ENCODE peak calls at places on chromosome 14, in six cellular contexts. One of them, this sample, is unnamed.

GRCh38 chr14:26448181-26448855 is 149.5 kb downstream of the NOVA1 start:
- DNase-seq in AG08396: no peak
- DNase-seq in aorta: no peak
- DNase-seq in activated T-helper 1 cell treated with Interleukin-2 at 50 U/mL for 16 hours: no peak
- DNase-seq in ovary: no peak
- DNase-seq in NCI-H1694: peak
- DNase-seq in this sample: peak

GRCh38 chr14:70662080-70662479 is 20.4 kb downstream of the TTC9 start:
- DNase-seq in activated T-helper 1 cell treated with Interleukin-2 at 50 U/mL for 16 hours: no peak
- DNase-seq in ovary: no peak
- DNase-seq in aorta: no peak
- DNase-seq in AG08396: no peak
- DNase-seq in NCI-H1694: no peak
- DNase-seq in this sample: no peak

GRCh38 chr14:22928237-22929103 is 706 bp downstream of the PRMT5 start:
- DNase-seq in NCI-H1694: no peak
- DNase-seq in aorta: no peak
- DNase-seq in activated T-helper 1 cell treated with Interleukin-2 at 50 U/mL for 16 hours: no peak
- DNase-seq in ovary: no peak
- DNase-seq in AG08396: no peak
- DNase-seq in this sample: no peak

GRCh38 chr14:89013098-89013504 is 188.7 kb downstream of the TTC8 start:
- DNase-seq in AG08396: peak
- DNase-seq in aorta: no peak
- DNase-seq in NCI-H1694: no peak
- DNase-seq in ovary: no peak
- DNase-seq in activated T-helper 1 cell treated with Interleukin-2 at 50 U/mL for 16 hours: no peak
- DNase-seq in this sample: no peak

GRCh38 chr14:100899841-100900771 is 3.4 kb downstream of the RTL1 start:
- DNase-seq in activated T-helper 1 cell treated with Interleukin-2 at 50 U/mL for 16 hours: no peak
- DNase-seq in AG08396: no peak
- DNase-seq in NCI-H1694: no peak
- DNase-seq in aorta: no peak
- DNase-seq in ovary: no peak
- DNase-seq in this sample: no peak

GRCh38 chr14:100761481-100761880 is 34.8 kb downstream of the DLK1 start:
- DNase-seq in NCI-H1694: no peak
- DNase-seq in AG08396: no peak
- DNase-seq in ovary: no peak
- DNase-seq in aorta: no peak
- DNase-seq in activated T-helper 1 cell treated with Interleukin-2 at 50 U/mL for 16 hours: no peak
- DNase-seq in this sample: no peak

GRCh38 chr14:100981808-100982207 is 78.3 kb upstream of the RTL1 start:
- DNase-seq in activated T-helper 1 cell treated with Interleukin-2 at 50 U/mL for 16 hours: no peak
- DNase-seq in AG08396: no peak
- DNase-seq in ovary: no peak
- DNase-seq in NCI-H1694: no peak
- DNase-seq in aorta: no peak
- DNase-seq in this sample: no peak

GRCh38 chr14:99729991-99730875 is 46.1 kb downstream of the CYP46A1 start:
- DNase-seq in AG08396: peak
- DNase-seq in ovary: peak
- DNase-seq in aorta: peak
- DNase-seq in NCI-H1694: peak
- DNase-seq in activated T-helper 1 cell treated with Interleukin-2 at 50 U/mL for 16 hours: peak
- DNase-seq in this sample: no peak

GRCh38 chr14:80549141-80549540 is 337.8 kb upstream of the DIO2 start:
- DNase-seq in activated T-helper 1 cell treated with Interleukin-2 at 50 U/mL for 16 hours: no peak
- DNase-seq in AG08396: no peak
- DNase-seq in NCI-H1694: no peak
- DNase-seq in aorta: no peak
- DNase-seq in ovary: no peak
- DNase-seq in this sample: peak

GRCh38 chr14:23195552-23196101 is 12.2 kb upstream of the SLC7A8 start:
- DNase-seq in ovary: no peak
- DNase-seq in NCI-H1694: no peak
- DNase-seq in aorta: no peak
- DNase-seq in activated T-helper 1 cell treated with Interleukin-2 at 50 U/mL for 16 hours: no peak
- DNase-seq in AG08396: no peak
- DNase-seq in this sample: no peak

GRCh38 chr14:96497087-96497486 is 5.1 kb upstream of the PAPOLA start:
- DNase-seq in aorta: no peak
- DNase-seq in activated T-helper 1 cell treated with Interleukin-2 at 50 U/mL for 16 hours: no peak
- DNase-seq in AG08396: no peak
- DNase-seq in ovary: no peak
- DNase-seq in NCI-H1694: no peak
- DNase-seq in this sample: no peak

GRCh38 chr14:92914087-92914656 is 8.8 kb upstream of the CHGA start:
- DNase-seq in NCI-H1694: no peak
- DNase-seq in AG08396: peak
- DNase-seq in aorta: no peak
- DNase-seq in activated T-helper 1 cell treated with Interleukin-2 at 50 U/mL for 16 hours: no peak
- DNase-seq in ovary: no peak
- DNase-seq in this sample: no peak

GRCh38 chr14:90421621-90422020 is 24.8 kb downstream of the CALM1 start:
- DNase-seq in NCI-H1694: no peak
- DNase-seq in AG08396: no peak
- DNase-seq in activated T-helper 1 cell treated with Interleukin-2 at 50 U/mL for 16 hours: no peak
- DNase-seq in aorta: no peak
- DNase-seq in ovary: no peak
- DNase-seq in this sample: no peak

GRCh38 chr14:100160534-100160916 is 1.1 kb upstream of the DEGS2 start:
- DNase-seq in AG08396: no peak
- DNase-seq in NCI-H1694: no peak
- DNase-seq in ovary: no peak
- DNase-seq in activated T-helper 1 cell treated with Interleukin-2 at 50 U/mL for 16 hours: no peak
- DNase-seq in aorta: no peak
- DNase-seq in this sample: no peak

GRCh38 chr14:67934087-67934486 is 114.5 kb downstream of the RAD51B start:
- DNase-seq in aorta: no peak
- DNase-seq in ovary: no peak
- DNase-seq in activated T-helper 1 cell treated with Interleukin-2 at 50 U/mL for 16 hours: no peak
- DNase-seq in AG08396: peak
- DNase-seq in NCI-H1694: peak
- DNase-seq in this sample: peak

GRCh38 chr14:100446572-100446971 is 123.4 kb downstream of the SLC25A47 start:
- DNase-seq in AG08396: no peak
- DNase-seq in NCI-H1694: no peak
- DNase-seq in aorta: no peak
- DNase-seq in ovary: no peak
- DNase-seq in activated T-helper 1 cell treated with Interleukin-2 at 50 U/mL for 16 hours: no peak
- DNase-seq in this sample: no peak

GRCh38 chr14:21535545-21536394 is 9.6 kb upstream of the SALL2 start:
- DNase-seq in AG08396: no peak
- DNase-seq in activated T-helper 1 cell treated with Interleukin-2 at 50 U/mL for 16 hours: no peak
- DNase-seq in NCI-H1694: no peak
- DNase-seq in ovary: no peak
- DNase-seq in aorta: no peak
- DNase-seq in this sample: no peak

GRCh38 chr14:100679707-100680438 is 46.8 kb upstream of the DLK1 start:
- DNase-seq in activated T-helper 1 cell treated with Interleukin-2 at 50 U/mL for 16 hours: no peak
- DNase-seq in NCI-H1694: no peak
- DNase-seq in aorta: no peak
- DNase-seq in ovary: peak
- DNase-seq in AG08396: peak
- DNase-seq in this sample: no peak

GRCh38 chr14:65164068-65164824 is 61.9 kb upstream of the MAX start:
- DNase-seq in NCI-H1694: peak
- DNase-seq in AG08396: peak
- DNase-seq in activated T-helper 1 cell treated with Interleukin-2 at 50 U/mL for 16 hours: no peak
- DNase-seq in aorta: no peak
- DNase-seq in ovary: no peak
- DNase-seq in this sample: peak

GRCh38 chr14:23478109-23478698 is 8.7 kb downstream of the NGDN start:
- DNase-seq in NCI-H1694: peak
- DNase-seq in AG08396: peak
- DNase-seq in aorta: peak
- DNase-seq in activated T-helper 1 cell treated with Interleukin-2 at 50 U/mL for 16 hours: peak
- DNase-seq in ovary: peak
- DNase-seq in this sample: peak

GRCh38 chr14:99539503-99539902 is 58.3 kb downstream of the CCNK start:
- DNase-seq in ovary: no peak
- DNase-seq in aorta: no peak
- DNase-seq in activated T-helper 1 cell treated with Interleukin-2 at 50 U/mL for 16 hours: no peak
- DNase-seq in AG08396: no peak
- DNase-seq in NCI-H1694: no peak
- DNase-seq in this sample: no peak

GRCh38 chr14:104462651-104463630 is 116.6 kb upstream of the C14orf180 start:
- DNase-seq in activated T-helper 1 cell treated with Interleukin-2 at 50 U/mL for 16 hours: no peak
- DNase-seq in AG08396: no peak
- DNase-seq in ovary: no peak
- DNase-seq in aorta: no peak
- DNase-seq in NCI-H1694: no peak
- DNase-seq in this sample: no peak

GRCh38 chr14:90424686-90425255 is 27.9 kb downstream of the CALM1 start:
- DNase-seq in AG08396: no peak
- DNase-seq in ovary: no peak
- DNase-seq in activated T-helper 1 cell treated with Interleukin-2 at 50 U/mL for 16 hours: no peak
- DNase-seq in NCI-H1694: no peak
- DNase-seq in aorta: no peak
- DNase-seq in this sample: no peak

GRCh38 chr14:34227834-34228662 is 234.0 kb downstream of the SPTSSA start:
- DNase-seq in ovary: peak
- DNase-seq in AG08396: peak
- DNase-seq in NCI-H1694: peak
- DNase-seq in activated T-helper 1 cell treated with Interleukin-2 at 50 U/mL for 16 hours: peak
- DNase-seq in aorta: peak
- DNase-seq in this sample: peak

GRCh38 chr14:75222208-75222701 is 45.8 kb upstream of the TMED10 start:
- DNase-seq in NCI-H1694: no peak
- DNase-seq in activated T-helper 1 cell treated with Interleukin-2 at 50 U/mL for 16 hours: no peak
- DNase-seq in ovary: no peak
- DNase-seq in aorta: peak
- DNase-seq in AG08396: no peak
- DNase-seq in this sample: no peak

GRCh38 chr14:22221508-22221907 is 367.5 kb downstream of the DAD1 start:
- DNase-seq in ovary: no peak
- DNase-seq in aorta: no peak
- DNase-seq in activated T-helper 1 cell treated with Interleukin-2 at 50 U/mL for 16 hours: no peak
- DNase-seq in NCI-H1694: no peak
- DNase-seq in AG08396: peak
- DNase-seq in this sample: peak

GRCh38 chr14:23571701-23572523 is 4.3 kb upstream of the AP1G2 start:
- DNase-seq in NCI-H1694: peak
- DNase-seq in aorta: peak
- DNase-seq in AG08396: no peak
- DNase-seq in activated T-helper 1 cell treated with Interleukin-2 at 50 U/mL for 16 hours: no peak
- DNase-seq in ovary: no peak
- DNase-seq in this sample: no peak

GRCh38 chr14:105028251-105028927 is 7.5 kb upstream of the CDCA4 start:
- DNase-seq in activated T-helper 1 cell treated with Interleukin-2 at 50 U/mL for 16 hours: no peak
- DNase-seq in AG08396: no peak
- DNase-seq in aorta: no peak
- DNase-seq in ovary: no peak
- DNase-seq in NCI-H1694: no peak
- DNase-seq in this sample: no peak

GRCh38 chr14:51185180-51185579 is 54.9 kb upstream of the TMX1 start:
- DNase-seq in NCI-H1694: no peak
- DNase-seq in aorta: no peak
- DNase-seq in activated T-helper 1 cell treated with Interleukin-2 at 50 U/mL for 16 hours: no peak
- DNase-seq in ovary: no peak
- DNase-seq in AG08396: no peak
- DNase-seq in this sample: no peak